ENCODE peak calls at places on chromosomes 12 and 14, in seven cellular contexts. Q is mammary epithelial cell; F is endodermal cell; O is RPMI8226; J is stimulated activated CD4-positive, alpha-beta T cell treated with anti-CD3 and anti-CD28 coated beads, Interleukin-1b, Interleukin-23, amount 100 ng/mL, for 1 hour; M is stimulated activated naive CD4-positive, alpha-beta T cell; W is GM23338. Z is an unnamed sample.

GRCh38 chr14:33016611-33017010 is 77.9 kb downstream of the NPAS3 start:
- DNase-seq in W (no peak), M (no peak), F (no peak), O (no peak), J (no peak), Q (no peak), Z (no peak)

GRCh38 chr14:74476607-74477006 is 16.5 kb downstream of the NPC2 start:
- DNase-seq in O (no peak), F (no peak), J (no peak), W (peak; percentile 70), Q (no peak), M (no peak), Z (no peak)

GRCh38 chr12:58918475-58918874 is 1.8 kb downstream of the LRIG3 start:
- DNase-seq in M (no peak), O (no peak), W (no peak), F (no peak), J (no peak), Q (no peak), Z (peak; percentile 29)

GRCh38 chr14:88866305-88866704 is 41.9 kb downstream of the TTC8 start:
- DNase-seq in M (no peak), Q (no peak), J (no peak), F (no peak), O (no peak), W (peak; percentile 27), Z (no peak)

GRCh38 chr14:105841022-105842009 is 314.9 kb downstream of the TMEM121 start:
- DNase-seq in J (no peak), W (no peak), F (peak; percentile 8), Q (no peak), M (no peak), O (no peak), Z (no peak)

GRCh38 chr12:52832451-52832850 is 1.7 kb downstream of the KRT79 start:
- DNase-seq in O (no peak), Q (no peak), M (no peak), J (no peak), W (no peak), F (no peak), Z (no peak)

GRCh38 chr12:53145383-53145782 is 35.1 kb upstream of the ZNF740 start:
- DNase-seq in F (no peak), W (no peak), Q (no peak), O (no peak), M (no peak), J (no peak), Z (peak; percentile 73)

GRCh38 chr12:49556391-49557186 is 11.4 kb downstream of the MCRS1 start:
- DNase-seq in J (no peak), O (no peak), M (no peak), Q (no peak), W (no peak), F (no peak), Z (no peak)

GRCh38 chr12:43988838-43989560 is 153.1 kb downstream of the TMEM117 start:
- DNase-seq in F (no peak), Q (peak; percentile 57), O (peak; percentile 43), W (no peak), M (no peak), J (no peak), Z (peak; percentile 48)

GRCh38 chr14:51774209-51774608 is 86.2 kb upstream of the GNG2 start:
- DNase-seq in F (no peak), J (no peak), O (no peak), Q (no peak), W (no peak), M (no peak), Z (no peak)

GRCh38 chr12:15862840-15863239 is 19.3 kb upstream of the STRAP start:
- DNase-seq in Q (no peak), F (no peak), O (no peak), W (no peak), M (no peak), J (no peak), Z (no peak)

GRCh38 chr14:56224691-56225681 is 106.8 kb downstream of the PELI2 start:
- DNase-seq in M (no peak), Q (no peak), O (no peak), F (no peak), J (no peak), W (no peak), Z (no peak)

GRCh38 chr14:23877111-23877510 is 76.5 kb upstream of the DHRS4 start:
- DNase-seq in Q (no peak), W (no peak), M (no peak), F (no peak), J (no peak), O (no peak), Z (no peak)

GRCh38 chr14:64440494-64440893 is 24.8 kb upstream of the AKAP5 start:
- DNase-seq in M (no peak), O (no peak), Q (no peak), F (no peak), J (no peak), W (no peak), Z (no peak)

GRCh38 chr12:87266305-87266704 is 762.9 kb downstream of the C12orf50 start:
- DNase-seq in J (no peak), O (peak; percentile 23), F (no peak), Q (no peak), W (peak; percentile 40), M (no peak), Z (no peak)

GRCh38 chr14:103770500-103770899 is 54.9 kb downstream of the ZFYVE21 start:
- DNase-seq in F (no peak), Q (no peak), M (no peak), J (no peak), W (no peak), O (no peak), Z (no peak)

GRCh38 chr12:132479291-132479690 is 10.7 kb upstream of the FBRSL1 start:
- DNase-seq in Q (no peak), J (no peak), M (no peak), W (no peak), O (no peak), F (no peak), Z (no peak)

GRCh38 chr12:57895337-57896138 is 45.8 kb upstream of the ATP23 start:
- DNase-seq in Q (no peak), J (no peak), F (peak; percentile 55), M (no peak), O (no peak), W (no peak), Z (no peak)

GRCh38 chr12:115207216-115207915 is 523.4 kb upstream of the TBX3 start:
- DNase-seq in J (no peak), M (no peak), F (peak; percentile 51), Q (no peak), W (no peak), O (no peak), Z (no peak)

GRCh38 chr14:23321572-23322547 is 603 bp downstream of the PABPN1 start:
- DNase-seq in W (peak; percentile 58), O (peak; percentile 26), M (no peak), Q (peak; percentile 74), J (peak; percentile 22), F (peak; percentile 73), Z (peak; percentile 56)

GRCh38 chr12:55932546-55932919 is 1.6 kb downstream of the DGKA start:
- DNase-seq in M (peak; percentile 49), Q (peak; percentile 58), J (no peak), W (no peak), O (no peak), F (peak; percentile 61), Z (no peak)

GRCh38 chr14:88346048-88346639 is 23.1 kb upstream of the KCNK10 start:
- DNase-seq in J (no peak), F (no peak), W (no peak), Q (peak; percentile 35), M (no peak), O (no peak), Z (no peak)

GRCh38 chr14:76926521-76927251 is 100.5 kb downstream of the LRRC74A start:
- DNase-seq in O (peak; percentile 68), Q (no peak), W (peak; percentile 73), M (peak; percentile 60), F (peak; percentile 65), J (no peak), Z (no peak)

GRCh38 chr14:78022059-78022458 is 148.1 kb upstream of the NRXN3 start:
- DNase-seq in W (peak; percentile 90), J (no peak), F (peak; percentile 95), M (no peak), O (peak; percentile 70), Q (peak; percentile 46), Z (peak; percentile 80)

GRCh38 chr12:26422839-26423398 is 227.5 kb downstream of the SSPN start:
- DNase-seq in M (no peak), O (peak; percentile 7), W (no peak), F (no peak), Q (no peak), J (no peak), Z (no peak)

GRCh38 chr12:90245396-90245795 is 536.8 kb upstream of the ATP2B1 start:
- DNase-seq in M (no peak), Q (no peak), F (no peak), O (no peak), J (no peak), W (no peak), Z (no peak)

GRCh38 chr12:132320767-132321211 is 8.6 kb downstream of the GALNT9 start:
- DNase-seq in Q (no peak), O (no peak), W (no peak), J (no peak), F (no peak), M (no peak), Z (no peak)

GRCh38 chr12:61993734-61994345 is 266.4 kb upstream of the USP15 start:
- DNase-seq in F (no peak), O (peak; percentile 26), W (peak; percentile 77), M (no peak), J (no peak), Q (peak; percentile 32), Z (peak; percentile 67)

GRCh38 chr12:111439657-111440151 is 34.0 kb downstream of the SH2B3 start:
- DNase-seq in F (peak; percentile 45), W (no peak), M (no peak), Q (no peak), O (no peak), J (no peak), Z (no peak)